ENCODE peak calls at places on chromosomes 13 and 19, in four cellular contexts. H is hypothalamus, K is prostate gland, D is kidney tubule cell. J is an unnamed sample.

GRCh38 chr13:43725460-43725859 is 61.3 kb downstream of the ENOX1 start:
- DNase-seq in H (no peak), K (no peak), D (no peak), J (no peak)

GRCh38 chr19:720691-721160 is 12.0 kb downstream of the PALM start:
- DNase-seq in H (peak), K (no peak), D (no peak), J (no peak)

GRCh38 chr13:59247166-59247565 is 916.6 kb downstream of the DIAPH3 start:
- DNase-seq in H (no peak), K (no peak), D (peak), J (no peak)

GRCh38 chr19:43751466-43752220 is 3.1 kb downstream of the SMG9 start:
- DNase-seq in H (no peak), K (no peak), D (peak), J (no peak)

GRCh38 chr19:47729468-47729798 is 15.9 kb upstream of the NOP53 start:
- DNase-seq in H (no peak), K (peak), D (peak), J (peak)

GRCh38 chr13:113804703-113805430 is 45.8 kb downstream of the TMEM255B start:
- DNase-seq in H (no peak), K (no peak), D (no peak), J (no peak)

GRCh38 chr19:2619076-2619475 is 83.4 kb downstream of the GNG7 start:
- DNase-seq in H (no peak), K (no peak), D (no peak), J (no peak)

GRCh38 chr13:40368123-40368891 is 298.1 kb downstream of the FOXO1 start:
- DNase-seq in H (no peak), K (no peak), D (no peak), J (no peak)

GRCh38 chr13:21297452-21297851 is 121.0 kb downstream of the MRPL57 start:
- DNase-seq in H (no peak), K (no peak), D (peak), J (no peak)

GRCh38 chr13:98068511-98068910 is 74.4 kb upstream of the FARP1 start:
- DNase-seq in H (no peak), K (no peak), D (peak), J (peak)

GRCh38 chr13:72983085-72983768 is 75.6 kb upstream of the KLF5 start:
- DNase-seq in H (no peak), K (no peak), D (peak), J (no peak)

GRCh38 chr19:34595683-34596082 is 81.3 kb downstream of the SCGB2B2 start:
- DNase-seq in H (no peak), K (no peak), D (no peak), J (no peak)

GRCh38 chr19:35644987-35645679 is 3.0 kb upstream of the COX6B1 start:
- DNase-seq in H (no peak), K (peak), D (peak), J (peak)

J was measured in ureter.